ENCODE peak calls at places on chromosomes 1 and 21, in four cellular contexts. X is GM12878, N is SK-N-SH, T is HepG2. S is an unnamed sample.

GRCh38 chr1:93708734-93709481 is 27.3 kb upstream of the BCAR3 start:
- DNase-seq in N (peak; percentile 81), T (no peak), X (no peak), S (no peak)

GRCh38 chr1:192657760-192658159 is 21.8 kb downstream of the RGS13 start:
- DNase-seq in N (no peak), T (no peak), X (no peak), S (no peak)

GRCh38 chr21:38386967-38387366 is 111.3 kb downstream of the ERG start:
- DNase-seq in X (no peak), T (no peak), N (no peak), S (no peak)

GRCh38 chr1:181341026-181341632 is 142.2 kb upstream of the CACNA1E start:
- DNase-seq in X (no peak), N (no peak), T (no peak), S (no peak)

GRCh38 chr1:108531429-108531828 is 28.5 kb upstream of the EEIG2 start:
- DNase-seq in T (no peak), N (no peak), X (no peak), S (no peak)

GRCh38 chr1:2073382-2074230 is 23.4 kb downstream of the PRKCZ start:
- DNase-seq in T (no peak), N (peak; percentile 98), X (no peak), S (no peak)

GRCh38 chr1:220336391-220337065 is 64.3 kb upstream of the RAB3GAP2 start:
- DNase-seq in N (no peak), X (no peak), T (no peak), S (no peak)

GRCh38 chr21:42512346-42513034 is 1.2 kb upstream of the SLC37A1 start:
- DNase-seq in T (no peak), X (no peak), N (no peak), S (no peak)

GRCh38 chr1:103441342-103441741 is 84.2 kb upstream of the RNPC3 start:
- DNase-seq in T (no peak), N (no peak), X (no peak), S (no peak)

GRCh38 chr1:194420706-194421105 is 1234.3 kb upstream of the B3GALT2 start:
- DNase-seq in T (no peak), N (no peak), X (no peak), S (no peak)

GRCh38 chr21:26846036-26846931 is 1.1 kb upstream of the ADAMTS1 start:
- DNase-seq in N (peak; percentile 76), T (no peak), X (no peak), S (peak; percentile 31)

GRCh38 chr1:183033205-183033604 is 10.0 kb downstream of the LAMC1 start:
- DNase-seq in X (peak; percentile 85), N (no peak), T (no peak), S (no peak)

GRCh38 chr1:89719502-89720306 is 86.8 kb downstream of the LRRC8C start:
- DNase-seq in T (no peak), N (peak; percentile 41), X (peak; percentile 80), S (no peak)

GRCh38 chr1:163544441-163544840 is 222.7 kb downstream of the NUF2 start:
- DNase-seq in N (no peak), T (peak; percentile 11), X (no peak), S (no peak)

GRCh38 chr1:29706936-29707335 is 470.6 kb downstream of the PTPRU start:
- DNase-seq in X (no peak), N (peak; percentile 96), T (no peak), S (peak; percentile 32)

GRCh38 chr1:4093856-4094565 is 193.9 kb upstream of the C1orf174 start:
- DNase-seq in N (no peak), T (no peak), X (no peak), S (no peak)

GRCh38 chr1:67336783-67337182 is 29.1 kb downstream of the IL12RB2 start:
- DNase-seq in N (no peak), T (no peak), X (no peak), S (no peak)

GRCh38 chr21:35381743-35382310 is 332.7 kb upstream of the RUNX1 start:
- DNase-seq in T (no peak), X (no peak), N (no peak), S (no peak)

GRCh38 chr1:159800177-159800935 is 1.8 kb upstream of the FCRL6 start:
- DNase-seq in X (peak; percentile 39), T (no peak), N (no peak), S (no peak)

GRCh38 chr1:21317035-21317689 is 26.9 kb upstream of the ECE1 start:
- DNase-seq in N (no peak), X (no peak), T (no peak), S (no peak)

GRCh38 chr1:89261926-89262540 is 10.6 kb downstream of the GBP5 start:
- DNase-seq in T (no peak), N (no peak), X (no peak), S (no peak)

GRCh38 chr1:27569506-27570382 is 34.2 kb downstream of the AHDC1 start:
- DNase-seq in T (peak; percentile 53), X (no peak), N (no peak), S (no peak)

GRCh38 chr1:15245593-15246325 is 1.3 kb upstream of the FHAD1 start:
- DNase-seq in T (no peak), X (no peak), N (no peak), S (no peak)

GRCh38 chr1:167438171-167439138 is 79.9 kb downstream of the CD247 start:
- DNase-seq in X (no peak), N (no peak), T (no peak), S (no peak)

GRCh38 chr1:61186753-61187152 is 104.4 kb downstream of the NFIA start:
- DNase-seq in X (no peak), N (no peak), T (no peak), S (no peak)

GRCh38 chr1:11458811-11459275 is 20.1 kb upstream of the DISP3 start:
- DNase-seq in T (no peak), N (peak; percentile 90), X (no peak), S (no peak)

GRCh38 chr1:234608720-234609527 is 1.1 kb downstream of the IRF2BP2 start:
- DNase-seq in X (no peak), T (no peak), N (no peak), S (no peak)

GRCh38 chr1:30415171-30415940 is 308.0 kb downstream of the MATN1 start:
- DNase-seq in T (no peak), N (no peak), X (no peak), S (no peak)

GRCh38 chr1:165686121-165686970 is 12.0 kb downstream of the ALDH9A1 start:
- DNase-seq in N (no peak), X (peak; percentile 24), T (no peak), S (no peak)

GRCh38 chr1:176206006-176206960 is 803 bp downstream of the COP1 start:
- DNase-seq in X (no peak), T (peak; percentile 38), N (peak; percentile 63), S (peak; percentile 25)
- TF ChIP-seq PBX3 in X (no peak), T (no peak), N (no peak), S (no peak)

DNA sequence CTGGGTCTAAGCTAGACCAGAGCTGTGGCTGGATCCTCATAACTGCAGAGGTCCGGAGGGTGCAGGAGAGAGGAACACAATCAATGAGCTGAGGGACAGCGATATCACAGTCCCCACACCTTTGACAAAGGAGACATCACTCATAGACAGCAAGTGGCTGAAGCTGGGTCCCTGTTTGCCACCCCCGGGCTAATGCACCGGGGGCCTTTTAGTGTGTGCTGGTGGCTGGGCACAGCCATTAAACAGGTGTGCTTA is 82.1 kb downstream of the GLIS1 start:
- DNase-seq in T (no peak), N (no peak), X (no peak), S (no peak)
- TF ChIP-seq RFX5 in T (no peak), N (no peak), X (no peak), S (no peak)

GRCh38 chr1:117512728-117513321 is 93.0 kb upstream of the TENT5C start:
- DNase-seq in N (no peak), X (no peak), T (no peak), S (no peak)
- TF ChIP-seq PBX3 in N (no peak), X (no peak), T (no peak), S (no peak)

GRCh38 chr1:115678141-115678540 is 36.4 kb downstream of the VANGL1 start:
- DNase-seq in X (no peak), T (no peak), N (no peak), S (no peak)

GRCh38 chr1:115677570-115677969 is 35.8 kb downstream of the VANGL1 start:
- DNase-seq in N (no peak), T (no peak), X (no peak), S (no peak)

GRCh38 chr1:115680730-115681111 is 39.0 kb downstream of the VANGL1 start:
- DNase-seq in X (no peak), N (no peak), T (no peak), S (no peak)

GRCh38 chr1:115677172-115677542 is 35.4 kb downstream of the VANGL1 start:
- DNase-seq in N (no peak), X (peak; percentile 5), T (no peak), S (no peak)

DNA sequence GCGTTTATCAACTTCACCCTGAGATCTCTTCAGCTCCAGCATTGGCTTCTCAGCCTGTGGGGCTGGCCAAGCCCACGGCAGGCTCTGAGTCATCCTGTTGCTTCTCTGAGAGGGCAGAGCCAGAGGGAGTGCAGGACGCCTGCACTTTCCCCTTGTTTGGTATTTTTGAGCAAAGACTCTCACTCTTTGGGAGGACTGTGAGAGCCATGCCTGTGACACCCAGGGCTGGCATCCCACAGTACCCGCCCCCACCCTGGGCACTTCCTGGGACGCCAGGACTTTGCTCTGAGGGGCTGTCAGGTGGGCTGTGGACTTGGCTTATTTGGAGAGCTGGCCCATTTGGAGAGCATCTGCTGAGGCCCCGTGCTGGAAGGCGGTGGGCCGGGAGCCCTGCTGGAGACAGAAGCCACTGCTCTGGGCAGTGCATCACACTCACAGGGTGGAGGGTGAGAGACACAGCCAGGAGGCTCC is 37.4 kb downstream of the VANGL1 start:
- DNase-seq in X (no peak), N (no peak), T (no peak), S (no peak)
- TF ChIP-seq RFX5 in X (no peak), N (no peak), T (no peak), S (no peak)